ENCODE peak calls at places on chromosomes 12 and 14, in six cellular contexts. U is heart left ventricle; V is CD8-positive, alpha-beta T cell; F is endodermal cell; L is thoracic aorta; X is neuronal stem cell. G is an unnamed sample. For H3K4me1, the result is how much of the 10 kb centered on the place peaks cover.

GRCh38 chr12:64696065-64696741 is 63.0 kb downstream of the GNS start:
- DNase-seq in F (no peak), L (no peak), X (peak), U (no peak), V (no peak), G (no peak)

GRCh38 chr12:98893601-98894411 is 248.7 kb downstream of the APAF1 start:
- DNase-seq in X (no peak), F (peak), L (no peak), U (no peak), V (no peak), G (no peak)

GRCh38 chr12:65894624-65895023 is 70.3 kb downstream of the HMGA2 start:
- DNase-seq in X (no peak), L (no peak), F (no peak), U (no peak), V (no peak), G (no peak)

GRCh38 chr12:6608592-6609311 is 1.6 kb upstream of the CHD4 start:
- DNase-seq in X (no peak), L (no peak), U (no peak), F (peak), V (no peak), G (no peak)

GRCh38 chr12:116039081-116039480 is 238.4 kb downstream of the MED13L start:
- DNase-seq in U (no peak), V (no peak), L (no peak), X (no peak), F (no peak), G (no peak)

GRCh38 chr14:24297190-24297964 is 2.2 kb downstream of the DHRS1 start:
- DNase-seq in F (no peak), U (no peak), V (no peak), L (no peak), X (no peak), G (no peak)

GRCh38 chr12:76450690-76451089 is 102.5 kb upstream of the BBS10 start:
- DNase-seq in L (no peak), F (no peak), U (no peak), V (no peak), X (no peak), G (no peak)

GRCh38 chr12:9064815-9065606 is 50.7 kb downstream of the A2M start:
- DNase-seq in L (no peak), F (peak), V (no peak), U (peak), X (peak), G (peak)

GRCh38 chr12:117968826-117969659 is at the start of gene KSR2:
- DNase-seq in F (peak), L (no peak), U (no peak), V (peak), X (peak), G (no peak)

GRCh38 chr12:14777271-14777670 is 26.0 kb downstream of the WBP11 start:
- DNase-seq in F (peak), X (no peak), L (no peak), V (no peak), U (no peak), G (no peak)

GRCh38 chr12:67807808-67808207 is 159.3 kb downstream of the DYRK2 start:
- DNase-seq in L (no peak), V (no peak), U (no peak), X (no peak), F (no peak), G (no peak)

GRCh38 chr14:75340921-75341320 is 62.3 kb downstream of the FOS start:
- DNase-seq in U (peak), V (no peak), L (peak), F (no peak), X (no peak), G (peak)

GRCh38 chr12:70032076-70032475 is 207.0 kb downstream of the MYRFL start:
- DNase-seq in L (no peak), F (no peak), U (no peak), V (no peak), X (no peak), G (no peak)

GRCh38 chr12:14216405-14217294 is 148.8 kb upstream of the ATF7IP start:
- DNase-seq in X (no peak), L (no peak), V (no peak), F (no peak), U (no peak), G (no peak)

GRCh38 chr14:77053046-77053841 is 24.7 kb upstream of the IRF2BPL start:
- DNase-seq in X (peak), U (peak), F (peak), V (peak), L (no peak), G (peak)

GRCh38 chr14:93075891-93076290 is 39.8 kb downstream of the ITPK1 start:
- DNase-seq in U (no peak), V (no peak), L (no peak), F (no peak), X (no peak), G (no peak)

GRCh38 chr14:93079865-93080403 is 35.8 kb downstream of the ITPK1 start:
- DNase-seq in L (no peak), F (no peak), X (no peak), V (no peak), U (no peak), G (no peak)

GRCh38 chr14:93076755-93077154 is 39.0 kb downstream of the ITPK1 start:
- DNase-seq in L (no peak), V (no peak), X (no peak), F (no peak), U (no peak), G (no peak)

GRCh38 chr14:93079321-93079720 is 36.4 kb downstream of the ITPK1 start:
- DNase-seq in L (no peak), X (no peak), U (no peak), F (no peak), V (no peak), G (no peak)

GRCh38 chr14:93078830-93079229 is 36.9 kb downstream of the ITPK1 start:
- DNase-seq in U (no peak), V (no peak), X (no peak), L (no peak), F (no peak), G (peak)
- H3K4me1 ChIP-seq in U (under half), V (half or more), X (under half), L (under half), F (under half), G (under half)

DNA sequence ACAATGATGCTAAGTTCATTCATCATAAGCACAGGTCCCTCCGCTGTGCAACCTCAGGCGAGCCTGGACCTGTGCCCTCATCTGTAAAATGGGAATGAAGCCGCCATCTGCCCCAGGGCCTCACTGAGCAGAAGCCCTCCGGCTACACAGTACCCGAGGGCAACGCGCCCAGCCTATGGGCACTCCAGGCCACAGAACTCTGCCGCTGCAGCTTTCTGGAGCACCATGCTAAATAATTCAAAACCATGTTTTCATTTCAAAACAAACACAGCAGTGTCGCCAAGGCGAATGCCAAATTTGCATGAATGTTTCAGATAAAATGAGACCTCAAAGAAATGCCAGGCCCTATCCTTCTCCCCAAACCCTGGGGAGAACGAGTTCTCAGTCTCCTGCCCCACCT is 4.0 kb downstream of the NCOR2 start:
- DNase-seq in F (peak), X (no peak), V (no peak), U (no peak), L (no peak), G (no peak)
- H3K4me1 ChIP-seq in F (under half), X (under half), V (under half), U (half or more), L (under half), G (under half)

DNA sequence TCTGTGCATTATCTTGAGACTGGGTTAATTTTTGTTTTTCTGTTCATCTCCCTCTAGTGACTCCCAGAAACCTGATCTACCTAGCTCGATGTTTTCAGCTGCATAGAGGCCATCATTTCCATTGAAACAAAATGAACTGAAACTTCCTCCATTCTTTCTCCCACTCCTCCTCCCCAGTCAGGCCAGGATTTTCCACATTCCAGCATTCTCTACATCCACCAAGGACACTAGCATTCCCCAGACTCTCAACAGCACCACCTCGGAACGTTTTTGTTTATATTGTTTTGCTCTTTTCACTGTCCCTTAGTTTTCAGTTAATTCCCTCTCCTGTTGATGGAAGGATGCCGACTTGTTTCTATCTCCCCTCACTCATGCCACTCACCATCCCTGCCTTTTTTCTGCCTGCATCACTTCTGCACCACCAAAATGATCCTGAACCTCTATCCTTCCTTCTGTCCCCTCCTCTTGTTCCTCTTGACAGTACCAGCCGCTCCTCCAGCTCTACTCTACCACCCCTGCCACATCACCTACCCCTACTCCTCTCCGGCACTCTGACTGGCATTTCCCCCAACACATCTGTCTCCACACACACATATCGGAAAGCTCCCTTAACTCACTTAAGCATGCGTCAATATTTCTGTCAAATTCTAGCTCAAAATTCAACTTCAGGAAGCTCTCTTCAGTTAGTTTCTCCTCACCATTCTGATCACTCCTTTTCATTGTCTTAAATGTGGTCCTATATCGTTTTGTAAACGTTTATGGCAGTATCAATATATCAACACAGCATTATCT is 13.2 kb downstream of the OR6S1 start:
- DNase-seq in F (no peak), L (no peak), X (no peak), V (no peak), U (no peak), G (no peak)
- H3K4me1 ChIP-seq in F (under half), L (under half), X (under half), V (under half), U (half or more), G (under half)

GRCh38 chr14:73235531-73236155 is 1.7 kb upstream of the PAPLN start:
- DNase-seq in F (peak), V (no peak), U (no peak), X (peak), L (no peak), G (no peak)
- H3K4me1 ChIP-seq in F (under half), V (under half), U (half or more), X (under half), L (under half), G (under half)

GRCh38 chr14:101034986-101035385 is 131.5 kb upstream of the RTL1 start:
- DNase-seq in V (no peak), U (peak), X (no peak), L (no peak), F (peak), G (peak)
- H3K4me1 ChIP-seq in V (under half), U (under half), X (under half), L (under half), F (under half), G (under half)

GRCh38 chr12:27277846-27278260 is 33.8 kb downstream of the STK38L start:
- DNase-seq in L (peak), U (peak), F (no peak), V (no peak), X (no peak), G (no peak)
- H3K4me1 ChIP-seq in L (half or more), U (half or more), F (under half), V (under half), X (under half), G (under half)

DNA sequence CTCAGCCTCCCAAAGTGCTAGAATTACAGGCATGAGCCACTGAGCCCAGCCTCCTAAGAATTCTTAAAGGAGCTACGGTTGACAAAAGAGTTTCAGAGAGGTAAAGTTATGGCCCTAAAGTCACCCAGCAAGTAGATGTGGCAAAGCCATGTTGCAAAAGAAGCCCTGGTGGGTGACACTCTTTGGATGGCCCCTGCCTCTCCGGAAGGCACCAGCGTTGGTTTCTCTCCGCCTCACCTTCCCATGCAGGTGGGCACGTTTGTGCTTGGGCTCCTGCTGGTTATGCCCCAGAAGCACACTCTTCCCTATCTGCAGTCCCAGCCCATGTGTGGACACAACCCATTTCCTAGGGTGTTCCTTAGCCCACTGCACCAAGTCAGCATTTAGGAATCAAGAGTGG is 9.5 kb upstream of the SERPINA3 start:
- DNase-seq in F (no peak), V (no peak), U (no peak), L (no peak), X (no peak), G (no peak)
- H3K4me1 ChIP-seq in F (under half), V (under half), U (under half), L (under half), X (under half), G (under half)

GRCh38 chr14:68936476-68936875 is 42.6 kb downstream of the ACTN1 start:
- DNase-seq in X (no peak), L (no peak), V (no peak), U (no peak), F (no peak), G (no peak)

GRCh38 chr14:68936980-68937379 is 42.1 kb downstream of the ACTN1 start:
- DNase-seq in L (no peak), V (no peak), F (no peak), X (no peak), U (no peak), G (no peak)

GRCh38 chr14:68938515-68939423 is 40.3 kb downstream of the ACTN1 start:
- DNase-seq in F (peak), V (no peak), L (no peak), U (no peak), X (no peak), G (no peak)

GRCh38 chr14:68939424-68939892 is 39.6 kb downstream of the ACTN1 start:
- DNase-seq in U (no peak), V (no peak), L (no peak), X (no peak), F (no peak), G (no peak)

DNA sequence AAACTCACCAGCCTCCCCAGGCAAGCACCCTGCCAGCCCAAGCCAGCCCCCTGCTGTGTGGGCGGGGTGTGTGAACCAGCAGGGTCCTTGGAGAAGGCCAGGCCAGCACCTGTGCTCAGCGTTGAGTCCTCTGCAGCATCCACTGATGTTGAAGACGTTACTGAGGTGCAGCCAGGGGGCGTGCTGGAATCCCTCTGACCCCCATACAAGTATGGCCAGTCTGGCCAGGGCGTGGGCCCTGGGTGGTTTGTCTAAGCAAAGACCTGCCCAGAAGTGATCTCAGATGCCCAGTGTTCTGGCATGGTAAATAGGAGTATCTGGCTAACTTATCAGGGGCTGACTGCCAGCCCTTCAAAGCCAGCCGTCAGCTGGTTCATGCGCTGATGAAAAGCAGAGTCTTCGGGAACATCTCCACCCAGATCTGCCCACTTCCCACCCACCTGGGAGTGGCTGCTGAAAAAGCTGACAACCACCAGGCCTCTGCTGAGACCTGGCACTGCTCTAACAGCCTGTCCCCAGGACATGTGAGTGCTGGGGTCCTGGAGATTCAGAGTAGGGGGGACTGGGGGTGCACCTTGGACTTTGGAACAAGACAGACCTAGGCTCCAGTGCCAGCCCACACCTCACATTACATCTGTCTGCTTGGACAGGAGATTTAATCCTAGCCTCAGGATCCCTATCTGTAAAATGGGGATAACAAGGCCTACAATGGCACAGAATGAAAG is 41.1 kb downstream of the ACTN1 start:
- DNase-seq in V (no peak), X (no peak), U (peak), F (peak), L (no peak), G (peak)
- H3K4me1 ChIP-seq in V (half or more), X (under half), U (half or more), F (under half), L (half or more), G (half or more)

GRCh38 chr12:47885566-47885965 is 19.2 kb downstream of the VDR start:
- DNase-seq in X (no peak), U (no peak), V (no peak), F (no peak), L (no peak), G (no peak)
- H3K4me1 ChIP-seq in X (under half), U (under half), V (under half), F (under half), L (under half), G (under half)

GRCh38 chr12:53051881-53052412 is 2.1 kb downstream of the TNS2 start:
- DNase-seq in U (no peak), X (no peak), L (no peak), V (no peak), F (peak), G (peak)

GRCh38 chr12:53053223-53054111 is 3.6 kb downstream of the TNS2 start:
- DNase-seq in V (peak), L (no peak), F (peak), U (no peak), X (no peak), G (peak)

GRCh38 chr12:53051058-53051880 is 1.4 kb downstream of the TNS2 start:
- DNase-seq in L (no peak), U (peak), F (peak), X (no peak), V (no peak), G (peak)

GRCh38 chr12:53054112-53054878 is 4.4 kb downstream of the TNS2 start:
- DNase-seq in L (peak), V (peak), F (peak), X (peak), U (peak), G (peak)

DNA sequence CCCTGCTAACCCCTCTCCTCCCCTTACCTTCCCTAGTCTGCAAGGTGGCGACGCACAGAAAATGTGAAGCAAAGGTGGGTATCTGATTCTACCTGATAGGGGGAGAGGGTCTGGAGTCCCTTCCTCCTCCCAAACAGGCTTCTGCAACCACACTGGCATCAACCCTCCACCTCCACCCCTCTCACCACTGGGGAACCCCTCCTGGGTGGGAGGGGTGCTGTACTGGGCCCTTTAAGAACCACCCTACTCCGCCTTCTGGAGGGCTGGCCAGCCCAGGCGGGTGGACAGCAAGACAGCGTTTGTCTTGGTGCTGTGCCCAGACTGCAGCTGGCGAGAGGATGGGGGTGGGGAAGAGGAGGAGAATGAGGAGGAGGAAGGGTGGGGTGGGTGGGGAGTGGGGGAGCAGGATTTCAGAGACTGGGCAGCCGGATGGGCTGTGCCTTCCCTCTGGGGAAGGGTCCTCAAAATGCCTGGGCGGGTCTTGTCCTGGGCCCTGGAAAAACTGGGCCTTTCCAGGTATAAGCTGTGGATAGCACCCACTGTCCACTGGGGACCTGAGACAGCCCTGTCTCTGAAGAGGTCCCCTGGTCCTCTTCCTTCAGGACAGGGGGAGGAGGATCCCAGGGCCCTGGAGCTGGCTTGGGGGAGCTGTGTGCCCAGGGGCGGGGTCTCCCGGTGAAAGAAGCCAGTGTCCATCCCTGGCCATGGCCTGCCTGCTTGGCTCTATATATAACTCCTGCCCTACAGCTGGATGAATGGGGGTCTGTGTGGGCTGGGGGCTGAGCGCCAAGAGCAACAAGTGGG is 2.8 kb downstream of the TNS2 start:
- DNase-seq in F (peak), X (no peak), V (no peak), L (peak), U (peak), G (peak)
- H3K4me1 ChIP-seq in F (under half), X (under half), V (under half), L (under half), U (half or more), G (half or more)

G was measured in tibial artery.